ENCODE peak calls at places on chromosomes 1 and 21, in four cellular contexts. Y is SK-N-SH, S is HEK293T, D is K562. Z is an unnamed sample.

GRCh38 chr1:57423135-57424131 is at the start of gene DAB1:
- DNase-seq in Y (peak; percentile 83), D (no peak), S (peak; percentile 64), Z (no peak)

GRCh38 chr1:9084883-9085282 is 15.4 kb upstream of the SLC2A5 start:
- DNase-seq in S (no peak), D (no peak), Y (no peak), Z (no peak)

GRCh38 chr21:14584357-14585095 is 38.4 kb upstream of the SAMSN1 start:
- DNase-seq in Y (no peak), S (no peak), D (peak; percentile 52), Z (no peak)

GRCh38 chr1:206682111-206682510 is 2.6 kb upstream of the MAPKAPK2 start:
- DNase-seq in D (no peak), Y (no peak), S (no peak), Z (no peak)

GRCh38 chr1:43267291-43267805 is 2.4 kb upstream of the TMEM125 start:
- DNase-seq in S (no peak), Y (no peak), D (no peak), Z (no peak)

GRCh38 chr1:21667348-21668231 is 1.6 kb downstream of the RAP1GAP start:
- DNase-seq in S (no peak), Y (no peak), D (no peak), Z (no peak)

GRCh38 chr21:14300074-14300473 is 82.9 kb downstream of the HSPA13 start:
- DNase-seq in D (no peak), Y (no peak), S (no peak), Z (no peak)

GRCh38 chr1:27956761-27957160 is 3.0 kb upstream of the XKR8 start:
- DNase-seq in D (no peak), Y (no peak), S (no peak), Z (no peak)

GRCh38 chr1:62381831-62382505 is 54.9 kb upstream of the USP1 start:
- DNase-seq in Y (no peak), S (no peak), D (no peak), Z (no peak)

GRCh38 chr1:1110561-1110971 is 5.3 kb downstream of the C1orf159 start:
- DNase-seq in Y (no peak), D (no peak), S (no peak), Z (no peak)

GRCh38 chr1:201724039-201724759 is 104.8 kb upstream of the IPO9 start:
- DNase-seq in Y (no peak), S (no peak), D (no peak), Z (no peak)

GRCh38 chr1:41678141-41678878 is 193.8 kb upstream of the EDN2 start:
- DNase-seq in Y (no peak), S (no peak), D (no peak), Z (no peak)

GRCh38 chr1:32761253-32761877 is 55.8 kb downstream of the YARS1 start:
- DNase-seq in Y (peak; percentile 67), S (no peak), D (peak; percentile 80), Z (peak; percentile 26)

GRCh38 chr1:114234408-114235119 is 80.9 kb upstream of the SYT6 start:
- DNase-seq in D (no peak), S (no peak), Y (no peak), Z (peak; percentile 9)

GRCh38 chr1:167935252-167936067 is 1.0 kb upstream of the DCAF6 start:
- DNase-seq in Y (peak; percentile 24), S (peak; percentile 31), D (peak; percentile 72), Z (no peak)

GRCh38 chr1:97093742-97094141 is 372.2 kb downstream of the PTBP2 start:
- DNase-seq in S (no peak), D (no peak), Y (no peak), Z (no peak)

GRCh38 chr1:208134491-208134890 is 109.7 kb downstream of the PLXNA2 start:
- DNase-seq in Y (no peak), D (no peak), S (no peak), Z (no peak)

GRCh38 chr1:93776728-93777127 is 95.1 kb upstream of the BCAR3 start:
- DNase-seq in D (no peak), Y (no peak), S (no peak), Z (no peak)

GRCh38 chr1:201488817-201489581 is 17.9 kb downstream of the CSRP1 start:
- DNase-seq in Y (peak; percentile 47), D (no peak), S (no peak), Z (no peak)

DNA sequence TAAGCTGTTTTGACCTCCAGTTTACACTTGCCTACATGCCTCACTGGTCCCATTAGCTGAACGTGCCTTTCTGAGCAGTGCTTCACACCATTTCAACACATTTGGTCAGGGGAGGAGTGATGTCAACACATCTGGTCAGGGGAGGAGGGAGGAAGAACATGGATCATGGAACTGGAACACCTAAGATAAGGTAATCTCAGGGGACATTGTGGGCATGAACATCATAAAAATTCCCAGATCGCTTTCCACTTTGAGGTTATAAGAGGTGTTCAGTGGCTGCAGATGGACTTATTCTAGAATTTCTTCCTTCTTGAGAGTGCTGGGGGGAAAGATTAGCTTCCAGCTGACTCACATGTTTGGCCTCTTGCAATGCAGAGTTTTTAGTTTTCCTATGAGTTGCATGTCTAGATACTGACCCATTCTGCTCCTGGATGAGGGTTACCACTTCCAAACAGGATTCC is 2.0 kb downstream of the QSOX1 start:
- DNase-seq in D (peak; percentile 66), S (no peak), Y (no peak), Z (no peak)
- TF ChIP-seq FOXM1 in D (peak; percentile 57), S (no peak), Y (no peak), Z (no peak)

DNA sequence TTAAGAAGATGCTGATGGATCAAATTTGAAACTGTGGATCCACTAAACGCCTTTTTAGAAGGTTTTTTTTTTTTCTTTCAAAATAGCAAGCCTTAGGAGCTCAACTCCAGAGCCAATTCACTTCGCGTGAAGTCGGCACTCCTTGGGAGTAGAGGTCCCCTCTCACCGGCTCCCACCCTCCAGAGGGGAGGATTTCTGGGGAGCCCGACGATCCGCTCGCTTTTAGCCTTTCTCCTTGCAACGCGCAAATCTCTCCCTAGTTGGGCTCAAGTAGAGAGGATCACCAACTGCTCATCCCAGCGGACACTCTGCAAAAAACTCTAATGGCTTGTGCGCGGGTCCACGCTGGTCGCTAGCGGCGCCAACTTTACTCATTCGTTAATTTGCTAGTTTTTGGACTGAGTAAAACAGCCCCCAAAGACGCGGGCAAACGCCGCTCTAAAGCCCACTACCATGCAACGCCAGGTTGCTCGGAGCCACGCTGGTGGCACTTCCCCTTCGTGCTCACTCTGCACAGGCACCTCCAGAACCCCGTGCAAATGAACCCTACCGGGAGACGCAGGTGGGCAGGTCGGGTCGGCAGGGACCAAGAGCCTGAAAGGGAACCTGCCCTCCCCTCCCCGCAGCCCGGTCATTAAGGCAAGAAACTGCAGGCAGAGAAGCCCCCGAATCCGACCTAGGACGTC is 1.1 kb downstream of the PLD5 start:
- DNase-seq in S (no peak), Y (peak; percentile 54), D (no peak), Z (no peak)
- TF ChIP-seq FOXM1 in S (no peak), Y (no peak), D (no peak), Z (no peak)

GRCh38 chr1:67840449-67840848 is 7.2 kb upstream of the GNG12 start:
- DNase-seq in Y (no peak), S (no peak), D (no peak), Z (no peak)
- TF ChIP-seq FOXM1 in Y (no peak), S (no peak), D (no peak), Z (no peak)

GRCh38 chr1:111467805-111468716 is 5.7 kb upstream of the C1orf162 start:
- DNase-seq in D (peak; percentile 57), Y (no peak), S (no peak), Z (no peak)

GRCh38 chr1:111471012-111471411 is 2.8 kb upstream of the C1orf162 start:
- DNase-seq in D (no peak), Y (no peak), S (no peak), Z (peak; percentile 77)

GRCh38 chr1:111466480-111466879 is 7.3 kb upstream of the C1orf162 start:
- DNase-seq in Y (no peak), D (no peak), S (no peak), Z (no peak)

GRCh38 chr1:111469539-111469938 is 4.2 kb upstream of the C1orf162 start:
- DNase-seq in S (no peak), Y (no peak), D (no peak), Z (no peak)

GRCh38 chr1:111468717-111469100 is 5.1 kb upstream of the C1orf162 start:
- DNase-seq in Y (no peak), S (no peak), D (no peak), Z (no peak)
- TF ChIP-seq FOXM1 in Y (no peak), S (no peak), D (no peak), Z (no peak)

GRCh38 chr1:47781171-47781959 is 215.8 kb downstream of the TRABD2B start:
- DNase-seq in S (no peak), D (no peak), Y (no peak), Z (no peak)

GRCh38 chr1:47784294-47784650 is 212.9 kb downstream of the TRABD2B start:
- DNase-seq in Y (no peak), D (no peak), S (no peak), Z (no peak)

GRCh38 chr1:47780469-47780995 is 216.7 kb downstream of the TRABD2B start:
- DNase-seq in S (no peak), D (peak; percentile 13), Y (no peak), Z (no peak)

GRCh38 chr1:47783638-47784293 is 213.4 kb downstream of the TRABD2B start:
- DNase-seq in Y (no peak), S (no peak), D (no peak), Z (no peak)

DNA sequence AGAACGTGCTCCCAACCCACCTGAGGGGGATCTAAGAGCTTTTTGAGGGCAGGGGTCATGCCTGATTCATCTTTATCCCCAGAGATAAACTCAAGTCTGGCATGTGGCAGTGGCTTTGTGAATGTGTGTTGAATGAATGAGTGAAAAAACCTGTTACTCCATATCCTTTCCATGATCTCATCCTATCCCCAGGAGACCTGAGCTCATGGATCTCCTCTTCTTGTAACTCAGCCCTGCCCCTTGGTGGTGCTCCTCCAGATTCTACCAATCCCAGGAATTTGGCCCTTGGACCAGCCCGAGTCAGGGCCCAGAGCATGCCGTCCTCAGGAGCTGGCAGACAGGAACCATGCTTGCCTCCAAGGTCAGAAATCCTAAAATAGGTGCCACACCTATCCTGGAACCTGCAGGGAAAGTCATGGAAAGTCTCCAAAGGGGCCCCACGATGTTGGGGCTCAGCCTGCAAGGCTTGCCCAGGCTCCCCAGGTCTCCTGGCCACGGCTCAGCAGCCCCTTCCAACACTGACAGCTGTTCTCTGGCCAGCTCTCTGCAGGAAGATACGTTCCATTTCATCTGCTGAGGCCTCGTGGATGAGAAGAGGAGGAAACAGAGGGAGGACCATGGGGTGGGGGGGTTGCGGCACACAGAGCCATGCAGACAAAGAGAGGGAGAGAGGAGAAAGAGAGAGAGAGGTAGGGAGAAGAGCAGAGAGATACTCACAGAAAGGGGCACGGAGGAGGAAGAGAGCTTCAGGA is 214.6 kb downstream of the TRABD2B start:
- DNase-seq in S (no peak), Y (no peak), D (no peak), Z (no peak)
- TF ChIP-seq FOXM1 in S (no peak), Y (no peak), D (no peak), Z (no peak)

GRCh38 chr1:171222961-171223360 is 25.3 kb upstream of the FMO1 start:
- DNase-seq in S (no peak), D (no peak), Y (no peak), Z (no peak)

GRCh38 chr1:171221665-171222591 is 26.4 kb upstream of the FMO1 start:
- DNase-seq in D (no peak), S (no peak), Y (no peak), Z (no peak)

DNA sequence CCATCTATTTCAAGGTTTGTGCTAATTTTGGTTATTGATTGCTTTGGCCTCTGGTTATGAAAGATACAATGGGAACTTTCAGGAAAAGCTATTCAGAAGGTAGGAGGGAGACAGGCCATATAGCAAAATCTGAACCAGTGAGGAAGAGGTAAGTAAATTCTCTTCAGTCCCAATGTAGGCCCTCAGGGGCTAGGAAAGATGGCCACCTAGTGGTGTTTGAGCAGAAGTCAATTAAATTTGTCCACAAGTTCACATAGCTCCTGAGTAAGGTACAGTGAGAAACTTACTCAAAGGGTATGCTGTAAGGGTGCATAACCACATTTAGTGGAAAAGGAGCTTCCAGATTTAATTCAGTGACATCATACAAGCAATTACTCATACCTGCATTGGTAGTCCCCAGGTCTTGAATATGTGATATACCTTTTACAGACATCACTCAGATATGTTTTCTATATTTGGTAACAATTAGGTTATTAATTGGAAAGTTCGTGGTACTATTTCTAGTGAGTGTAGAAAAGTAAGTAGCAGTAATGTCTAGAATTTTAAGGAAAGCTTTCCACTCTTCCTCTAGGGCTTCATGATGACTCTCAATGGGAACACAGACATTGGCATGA is 21.4 kb upstream of the FMO1 start:
- DNase-seq in Y (peak; percentile 26), S (peak; percentile 68), D (peak; percentile 50), Z (peak; percentile 11)
- TF ChIP-seq FOXM1 in Y (no peak), S (no peak), D (no peak), Z (no peak)